ENCODE peak calls at places on chromosomes 13 and 19, in nine cellular contexts. T is activated gamma-delta T cell treated with Interleukin-2 at 50 U/mL for 16 hours; J is H9; F is stimulated activated CD8-positive, alpha-beta memory T cell treated with anti-CD3 and anti-CD28 coated beads, Interleukin-7, amount 100 ng/mL, for 1 hour; H is A673; B is fibroblast of mammary gland; U is SW 1271; Z is SHP77; E is DMS153. K is an unnamed sample.
A peak's percentile ranks its signal among the peaks of the same experiment; 100 is the strongest.

GRCh38 chr19:13843104-13843921 is 33.6 kb upstream of the NANOS3 start:
- DNase-seq in T (no peak), F (no peak), Z (no peak), B (no peak), E (peak; percentile 56), U (peak; percentile 72), J (peak; percentile 74), H (peak; percentile 65), K (peak; percentile 47)

GRCh38 chr13:25836709-25837316 is 215.0 kb downstream of the SHISA2 start:
- DNase-seq in Z (no peak), U (no peak), F (no peak), E (no peak), B (no peak), H (no peak), T (no peak), J (no peak), K (no peak)

GRCh38 chr19:37078717-37079032 is 442 bp downstream of the ZNF420 start:
- DNase-seq in Z (no peak), U (no peak), T (no peak), J (no peak), H (no peak), E (no peak), B (peak; percentile 6), F (no peak), K (no peak)

GRCh38 chr19:45569619-45570421 is 14.8 kb downstream of the OPA3 start:
- DNase-seq in E (no peak), B (peak; percentile 61), F (no peak), U (peak; percentile 19), T (peak; percentile 47), Z (peak; percentile 41), J (peak; percentile 83), H (peak; percentile 58), K (peak; percentile 89)

GRCh38 chr19:369256-369655 is 24.7 kb upstream of the MIER2 start:
- DNase-seq in F (no peak), U (no peak), T (no peak), Z (no peak), B (no peak), J (no peak), H (no peak), E (no peak), K (no peak)

GRCh38 chr13:34207872-34208271 is 389.9 kb downstream of the RFC3 start:
- DNase-seq in E (no peak), H (no peak), U (no peak), J (no peak), B (peak; percentile 19), T (no peak), F (no peak), Z (no peak), K (no peak)

GRCh38 chr19:9941236-9941635 is 4.9 kb upstream of the OLFM2 start:
- DNase-seq in U (no peak), B (peak; percentile 67), E (no peak), Z (no peak), T (no peak), F (no peak), J (no peak), H (no peak), K (no peak)

GRCh38 chr19:28332351-28332750 is 880.6 kb downstream of the UQCRFS1 start:
- DNase-seq in F (no peak), E (no peak), Z (no peak), J (no peak), T (no peak), H (no peak), B (peak; percentile 24), U (no peak), K (no peak)